ENCODE peak calls at places on chromosome 21, in nine cellular contexts. One of them, this sample, is unnamed.

GRCh38 chr21:38440746-38441145 is 57.5 kb downstream of the ERG start:
- DNase-seq in MM.1S: no peak
- DNase-seq in fibroblast of lung: peak; percentile 97
- DNase-seq in B cell: no peak
- DNase-seq in HFFc6: peak; percentile 91
- DNase-seq in astrocyte: peak; percentile 95
- DNase-seq in AG10803: peak; percentile 80
- DNase-seq in chondrocyte: no peak
- DNase-seq in endodermal cell: no peak
- DNase-seq in this sample: no peak

GRCh38 chr21:41318218-41318617 is 1.6 kb downstream of the FAM3B start:
- DNase-seq in B cell: no peak
- DNase-seq in endodermal cell: no peak
- DNase-seq in MM.1S: no peak
- DNase-seq in HFFc6: no peak
- DNase-seq in chondrocyte: no peak
- DNase-seq in AG10803: no peak
- DNase-seq in astrocyte: no peak
- DNase-seq in fibroblast of lung: no peak
- DNase-seq in this sample: no peak

GRCh38 chr21:41833138-41834115 is 45.7 kb downstream of the PRDM15 start:
- DNase-seq in HFFc6: no peak
- DNase-seq in AG10803: no peak
- DNase-seq in fibroblast of lung: no peak
- DNase-seq in B cell: no peak
- DNase-seq in MM.1S: peak; percentile 95
- DNase-seq in chondrocyte: peak; percentile 43
- DNase-seq in endodermal cell: no peak
- DNase-seq in astrocyte: no peak
- DNase-seq in this sample: peak; percentile 59

GRCh38 chr21:17402885-17403477 is 109.9 kb upstream of the CXADR start:
- DNase-seq in chondrocyte: no peak
- DNase-seq in HFFc6: no peak
- DNase-seq in AG10803: peak; percentile 49
- DNase-seq in B cell: no peak
- DNase-seq in endodermal cell: no peak
- DNase-seq in fibroblast of lung: peak; percentile 66
- DNase-seq in astrocyte: peak; percentile 62
- DNase-seq in MM.1S: no peak
- DNase-seq in this sample: no peak

GRCh38 chr21:20004353-20004752 is 993.9 kb upstream of the NCAM2 start:
- DNase-seq in chondrocyte: no peak
- DNase-seq in HFFc6: no peak
- DNase-seq in AG10803: no peak
- DNase-seq in fibroblast of lung: no peak
- DNase-seq in MM.1S: no peak
- DNase-seq in astrocyte: no peak
- DNase-seq in endodermal cell: no peak
- DNase-seq in B cell: no peak
- DNase-seq in this sample: no peak

GRCh38 chr21:16193758-16194606 is 464.2 kb downstream of the USP25 start:
- DNase-seq in astrocyte: peak; percentile 91
- DNase-seq in chondrocyte: no peak
- DNase-seq in fibroblast of lung: peak; percentile 93
- DNase-seq in AG10803: peak; percentile 79
- DNase-seq in HFFc6: peak; percentile 73
- DNase-seq in endodermal cell: peak; percentile 68
- DNase-seq in MM.1S: peak; percentile 82
- DNase-seq in B cell: peak; percentile 9
- DNase-seq in this sample: no peak

GRCh38 chr21:41217656-41218380 is 49.9 kb downstream of the BACE2 start:
- DNase-seq in AG10803: no peak
- DNase-seq in fibroblast of lung: peak; percentile 87
- DNase-seq in endodermal cell: peak; percentile 68
- DNase-seq in chondrocyte: no peak
- DNase-seq in astrocyte: peak; percentile 79
- DNase-seq in HFFc6: no peak
- DNase-seq in B cell: no peak
- DNase-seq in MM.1S: no peak
- DNase-seq in this sample: no peak

GRCh38 chr21:17146426-17146825 is 366.4 kb upstream of the CXADR start:
- DNase-seq in astrocyte: no peak
- DNase-seq in B cell: no peak
- DNase-seq in fibroblast of lung: no peak
- DNase-seq in HFFc6: no peak
- DNase-seq in endodermal cell: no peak
- DNase-seq in AG10803: no peak
- DNase-seq in MM.1S: no peak
- DNase-seq in chondrocyte: no peak
- DNase-seq in this sample: no peak

GRCh38 chr21:28832013-28832714 is 160.5 kb downstream of the LTN1 start:
- DNase-seq in astrocyte: peak; percentile 21
- DNase-seq in HFFc6: peak; percentile 54
- DNase-seq in MM.1S: peak; percentile 30
- DNase-seq in AG10803: peak; percentile 15
- DNase-seq in B cell: no peak
- DNase-seq in fibroblast of lung: peak; percentile 32
- DNase-seq in endodermal cell: no peak
- DNase-seq in chondrocyte: no peak
- DNase-seq in this sample: no peak

GRCh38 chr21:28738882-28739281 is 253.8 kb downstream of the LTN1 start:
- DNase-seq in AG10803: no peak
- DNase-seq in endodermal cell: no peak
- DNase-seq in chondrocyte: no peak
- DNase-seq in astrocyte: no peak
- DNase-seq in B cell: no peak
- DNase-seq in HFFc6: no peak
- DNase-seq in fibroblast of lung: no peak
- DNase-seq in MM.1S: peak; percentile 81
- DNase-seq in this sample: no peak

GRCh38 chr21:28310711-28311110 is 682.0 kb downstream of the LTN1 start:
- DNase-seq in MM.1S: no peak
- DNase-seq in AG10803: no peak
- DNase-seq in endodermal cell: no peak
- DNase-seq in chondrocyte: no peak
- DNase-seq in B cell: no peak
- DNase-seq in astrocyte: no peak
- DNase-seq in HFFc6: no peak
- DNase-seq in fibroblast of lung: no peak
- DNase-seq in this sample: no peak

GRCh38 chr21:46078984-46079356 is 18.9 kb upstream of the COL6A2 start:
- DNase-seq in endodermal cell: no peak
- DNase-seq in MM.1S: no peak
- DNase-seq in HFFc6: no peak
- DNase-seq in B cell: peak; percentile 21
- DNase-seq in chondrocyte: no peak
- DNase-seq in AG10803: peak; percentile 63
- DNase-seq in astrocyte: no peak
- DNase-seq in fibroblast of lung: no peak
- DNase-seq in this sample: no peak

GRCh38 chr21:35818597-35818996 is 241.7 kb downstream of the SETD4 start:
- DNase-seq in fibroblast of lung: no peak
- DNase-seq in AG10803: no peak
- DNase-seq in B cell: no peak
- DNase-seq in astrocyte: no peak
- DNase-seq in chondrocyte: no peak
- DNase-seq in endodermal cell: no peak
- DNase-seq in MM.1S: no peak
- DNase-seq in HFFc6: no peak
- DNase-seq in this sample: no peak

GRCh38 chr21:29490016-29490415 is 191.3 kb downstream of the BACH1 start:
- DNase-seq in chondrocyte: no peak
- DNase-seq in AG10803: peak; percentile 19
- DNase-seq in fibroblast of lung: peak; percentile 80
- DNase-seq in endodermal cell: no peak
- DNase-seq in HFFc6: peak; percentile 23
- DNase-seq in B cell: no peak
- DNase-seq in MM.1S: no peak
- DNase-seq in astrocyte: peak; percentile 74
- DNase-seq in this sample: no peak

GRCh38 chr21:46065993-46066842 is 31.7 kb upstream of the COL6A2 start:
- DNase-seq in AG10803: no peak
- DNase-seq in MM.1S: no peak
- DNase-seq in fibroblast of lung: no peak
- DNase-seq in B cell: no peak
- DNase-seq in endodermal cell: peak; percentile 36
- DNase-seq in HFFc6: no peak
- DNase-seq in astrocyte: no peak
- DNase-seq in chondrocyte: no peak
- DNase-seq in this sample: no peak

GRCh38 chr21:44803651-44804050 is 2.0 kb upstream of the UBE2G2 start:
- DNase-seq in HFFc6: no peak
- DNase-seq in B cell: no peak
- DNase-seq in chondrocyte: no peak
- DNase-seq in endodermal cell: no peak
- DNase-seq in astrocyte: no peak
- DNase-seq in MM.1S: no peak
- DNase-seq in fibroblast of lung: no peak
- DNase-seq in AG10803: no peak
- DNase-seq in this sample: no peak
- TF ChIP-seq CTCF in HFFc6: no peak
- TF ChIP-seq CTCF in B cell: no peak
- TF ChIP-seq CTCF in chondrocyte: no peak
- TF ChIP-seq CTCF in endodermal cell: no peak
- TF ChIP-seq CTCF in astrocyte: no peak
- TF ChIP-seq CTCF in MM.1S: no peak
- TF ChIP-seq CTCF in fibroblast of lung: no peak
- TF ChIP-seq CTCF in AG10803: no peak
- TF ChIP-seq CTCF in this sample: no peak

DNA sequence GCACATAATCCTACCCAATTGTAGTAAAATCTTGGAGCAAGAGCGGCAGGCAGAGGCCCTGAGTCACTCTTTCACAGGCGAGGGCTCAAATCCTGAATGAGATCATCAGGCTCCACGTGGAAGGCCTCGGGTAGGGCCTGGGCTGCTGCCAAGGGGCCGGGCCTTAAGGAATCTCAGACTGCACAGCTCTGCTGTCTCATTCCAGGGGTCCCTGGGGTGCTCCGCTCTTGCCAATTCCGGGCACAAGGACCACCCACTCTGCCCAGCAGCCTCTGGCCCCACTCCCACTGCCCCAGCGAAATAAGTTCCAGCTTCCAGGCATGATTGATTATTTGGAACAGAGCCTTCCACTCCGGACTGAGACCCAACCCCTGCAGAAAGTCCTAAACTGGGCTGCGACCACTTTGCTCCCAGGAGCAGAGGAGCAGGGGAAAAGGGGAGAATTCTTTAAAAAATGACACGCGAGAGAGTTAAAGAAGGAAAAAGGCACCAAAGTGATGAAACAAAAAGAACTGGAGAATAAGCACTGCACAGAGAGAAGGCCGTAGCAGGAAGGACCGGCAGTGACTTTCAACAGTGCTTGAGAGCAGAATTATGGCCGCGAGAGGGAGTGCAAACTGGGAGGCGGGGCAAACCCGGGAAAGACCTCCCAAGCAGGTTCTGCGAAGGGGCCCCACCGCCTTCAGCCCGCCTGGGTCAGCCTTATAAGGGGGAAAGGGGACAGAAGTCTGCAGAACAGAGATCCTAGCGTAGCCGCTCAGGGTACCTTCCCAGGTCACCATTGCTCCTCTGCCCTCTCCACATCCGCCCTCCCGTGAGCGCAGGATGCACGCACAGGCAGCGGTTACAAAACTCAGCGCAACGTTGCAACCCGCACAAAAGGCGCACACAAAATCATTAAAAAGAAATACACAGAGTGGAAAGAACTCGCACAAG is 2.0 kb downstream of the ADAMTS1 start:
- DNase-seq in HFFc6: peak; percentile 96
- DNase-seq in endodermal cell: peak; percentile 92
- DNase-seq in astrocyte: peak; percentile 91
- DNase-seq in chondrocyte: peak; percentile 96
- DNase-seq in MM.1S: peak; percentile 49
- DNase-seq in B cell: no peak
- DNase-seq in fibroblast of lung: peak; percentile 94
- DNase-seq in AG10803: peak; percentile 95
- DNase-seq in this sample: no peak
- TF ChIP-seq CTCF in HFFc6: peak; percentile 58
- TF ChIP-seq CTCF in endodermal cell: peak; percentile 64
- TF ChIP-seq CTCF in astrocyte: peak; percentile 20
- TF ChIP-seq CTCF in chondrocyte: peak; percentile 73
- TF ChIP-seq CTCF in MM.1S: peak; percentile 44
- TF ChIP-seq CTCF in B cell: no peak
- TF ChIP-seq CTCF in fibroblast of lung: peak; percentile 44
- TF ChIP-seq CTCF in AG10803: peak; percentile 41
- TF ChIP-seq CTCF in this sample: no peak

DNA sequence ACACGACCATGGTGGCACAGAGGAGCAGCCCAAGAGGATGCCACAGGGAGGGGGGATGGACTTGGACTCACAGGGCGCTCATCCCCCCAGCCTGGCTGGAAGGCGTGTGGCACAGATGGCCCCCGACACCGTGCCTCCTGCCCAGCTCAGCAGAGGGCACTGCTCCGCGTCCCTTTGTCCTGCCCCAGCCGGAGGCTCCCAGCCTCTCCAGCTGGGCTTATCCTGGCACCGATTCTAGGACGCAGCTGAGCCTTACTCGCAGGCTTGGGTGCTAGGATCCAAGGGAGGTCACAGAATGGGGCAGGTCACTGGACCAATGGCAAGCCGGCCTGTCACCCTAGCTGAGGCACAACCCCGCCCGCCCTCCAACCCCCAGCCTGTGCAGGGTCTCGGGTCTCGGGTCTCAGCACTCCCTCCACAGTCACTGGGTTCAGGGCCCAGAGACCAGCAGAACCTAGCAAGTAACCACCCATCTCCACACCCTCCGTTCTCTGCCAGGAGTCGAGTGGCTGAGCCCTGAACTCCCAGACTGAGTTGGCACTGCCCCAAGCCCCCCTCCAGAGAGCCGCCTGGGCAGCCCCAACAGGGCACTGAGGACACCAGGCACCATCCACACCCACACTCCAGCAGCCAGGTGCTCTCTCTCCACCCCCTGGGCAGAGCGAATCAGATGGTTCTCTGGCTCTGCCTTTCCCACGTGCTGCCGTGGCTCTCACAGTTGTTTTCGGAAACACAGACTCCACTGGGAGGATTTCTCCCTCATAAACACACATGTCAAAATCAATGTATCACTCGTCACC is 13.8 kb downstream of the WDR4 start:
- DNase-seq in HFFc6: no peak
- DNase-seq in MM.1S: no peak
- DNase-seq in AG10803: peak; percentile 20
- DNase-seq in B cell: peak; percentile 28
- DNase-seq in astrocyte: no peak
- DNase-seq in endodermal cell: no peak
- DNase-seq in chondrocyte: no peak
- DNase-seq in fibroblast of lung: no peak
- DNase-seq in this sample: peak; percentile 27
- TF ChIP-seq CTCF in HFFc6: no peak
- TF ChIP-seq CTCF in MM.1S: no peak
- TF ChIP-seq CTCF in AG10803: no peak
- TF ChIP-seq CTCF in B cell: no peak
- TF ChIP-seq CTCF in astrocyte: no peak
- TF ChIP-seq CTCF in endodermal cell: no peak
- TF ChIP-seq CTCF in chondrocyte: no peak
- TF ChIP-seq CTCF in fibroblast of lung: no peak
- TF ChIP-seq CTCF in this sample: no peak

DNA sequence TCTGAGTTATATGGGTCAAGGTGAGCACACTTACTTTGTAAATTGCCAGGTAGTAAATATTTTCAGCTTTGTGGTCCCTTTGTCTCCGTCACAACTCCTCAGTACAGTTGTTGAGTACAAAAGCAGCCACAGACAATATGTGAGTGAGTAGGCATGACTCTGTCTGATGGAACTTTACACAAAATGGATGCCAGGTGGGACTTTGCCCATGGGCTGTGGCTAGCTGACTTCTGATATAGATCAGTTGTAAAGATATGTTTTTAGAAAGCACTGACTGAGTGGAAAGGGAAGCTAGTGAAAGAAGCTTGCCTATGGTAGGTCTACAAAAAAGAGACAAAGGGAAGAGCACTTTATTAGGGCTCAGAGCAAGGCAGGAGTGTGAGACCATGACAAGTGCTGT is 23.1 kb upstream of the IGSF5 start:
- DNase-seq in AG10803: no peak
- DNase-seq in HFFc6: no peak
- DNase-seq in MM.1S: no peak
- DNase-seq in B cell: no peak
- DNase-seq in chondrocyte: no peak
- DNase-seq in fibroblast of lung: no peak
- DNase-seq in endodermal cell: no peak
- DNase-seq in astrocyte: no peak
- DNase-seq in this sample: no peak
- TF ChIP-seq CTCF in AG10803: no peak
- TF ChIP-seq CTCF in HFFc6: no peak
- TF ChIP-seq CTCF in MM.1S: no peak
- TF ChIP-seq CTCF in B cell: no peak
- TF ChIP-seq CTCF in chondrocyte: no peak
- TF ChIP-seq CTCF in fibroblast of lung: no peak
- TF ChIP-seq CTCF in endodermal cell: no peak
- TF ChIP-seq CTCF in astrocyte: no peak
- TF ChIP-seq CTCF in this sample: no peak